ENCODE peak calls at places on chromosomes 13 and 19, in ten cellular contexts. D, M, V, I, B, U, R, F, E and H are unnamed samples. For H3K4me1, the result is how much of the 10 kb centered on the place peaks cover.

GRCh38 chr13:30810261-30810701 is 74.9 kb downstream of the ALOX5AP start:
- DNase-seq in I (no peak), E (no peak), M (no peak), D (peak), B (no peak), V (no peak), R (no peak), U (no peak), F (no peak), H (no peak)

GRCh38 chr19:56163097-56163496 is 12.7 kb upstream of the GALP start:
- DNase-seq in E (no peak), B (no peak), F (no peak), I (no peak), U (no peak), V (no peak), D (no peak), R (no peak), M (no peak), H (no peak)

GRCh38 chr13:107461751-107462150 is 753.6 kb downstream of the LIG4 start:
- DNase-seq in R (no peak), V (no peak), D (no peak), U (no peak), E (no peak), M (peak), B (no peak), I (no peak), F (no peak), H (no peak)

GRCh38 chr13:71017607-71018006 is 849.4 kb downstream of the DACH1 start:
- DNase-seq in E (no peak), D (no peak), U (no peak), I (no peak), M (no peak), R (no peak), F (no peak), V (no peak), B (no peak), H (no peak)

GRCh38 chr19:47225746-47226425 is 5.1 kb downstream of the BBC3 start:
- DNase-seq in R (peak), F (peak), I (no peak), D (peak), U (peak), M (peak), E (peak), B (peak), V (peak), H (peak)

GRCh38 chr19:438416-438958 is 22.3 kb downstream of the SHC2 start:
- DNase-seq in R (no peak), V (no peak), D (no peak), F (no peak), M (no peak), E (no peak), I (no peak), B (no peak), U (no peak), H (no peak)

GRCh38 chr13:110405597-110406450 is 98.7 kb downstream of the COL4A2 start:
- DNase-seq in U (no peak), F (no peak), R (no peak), V (no peak), I (no peak), B (no peak), E (no peak), M (peak), D (peak), H (no peak)

GRCh38 chr13:109309625-109310363 is 476.6 kb downstream of the IRS2 start:
- DNase-seq in B (no peak), I (no peak), V (no peak), F (no peak), U (no peak), D (no peak), R (no peak), E (no peak), M (no peak), H (no peak)

GRCh38 chr19:55305491-55305890 is 19.6 kb downstream of the TMEM150B start:
- DNase-seq in B (peak), R (peak), U (peak), E (no peak), V (no peak), F (peak), I (no peak), D (no peak), M (no peak), H (peak)

GRCh38 chr19:23071087-23071511 is 45.7 kb upstream of the ZNF730 start:
- DNase-seq in B (peak), F (peak), M (peak), V (no peak), R (no peak), D (no peak), U (no peak), E (no peak), I (no peak), H (peak)

GRCh38 chr13:89113744-89114143 is 1442.6 kb downstream of the SLITRK5 start:
- DNase-seq in I (no peak), D (no peak), V (no peak), F (no peak), U (no peak), M (no peak), B (no peak), E (no peak), R (no peak), H (no peak)

DNA sequence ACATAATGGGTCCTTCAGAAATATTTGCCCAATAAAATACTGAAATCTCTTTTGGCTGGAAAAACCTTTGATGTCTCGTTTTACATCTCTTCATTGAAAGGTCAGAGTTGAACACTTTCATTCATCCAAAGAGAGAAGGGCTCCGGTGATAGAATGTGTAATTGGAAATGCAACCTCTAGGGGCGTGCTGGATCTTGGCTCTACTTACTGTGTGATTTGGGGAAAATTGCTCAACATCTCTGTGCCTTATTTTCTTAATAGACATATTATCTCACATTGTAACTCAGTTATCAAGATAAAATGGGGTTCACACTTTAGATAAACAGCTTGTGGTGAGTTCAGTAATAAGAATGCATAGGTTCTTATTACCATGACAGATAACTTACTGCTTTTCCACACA is 1444.1 kb downstream of the SLITRK5 start:
- DNase-seq in F (no peak), M (no peak), D (no peak), R (no peak), V (no peak), I (no peak), U (no peak), B (peak), E (no peak), H (no peak)
- TF ChIP-seq CTCF in F (no peak), M (peak), D (no peak), R (no peak), V (no peak), I (peak), U (no peak), B (no peak), E (no peak), H (peak)

GRCh38 chr19:7706188-7706530 is 4.2 kb upstream of the FCER2 start:
- DNase-seq in I (no peak), D (no peak), F (no peak), M (no peak), E (no peak), V (no peak), R (no peak), B (no peak), U (no peak), H (no peak)
- H3K4me1 ChIP-seq in I (under half), D (under half), F (under half), M (under half), E (under half), V (under half), R (under half), B (under half), U (under half), H (under half)

DNA sequence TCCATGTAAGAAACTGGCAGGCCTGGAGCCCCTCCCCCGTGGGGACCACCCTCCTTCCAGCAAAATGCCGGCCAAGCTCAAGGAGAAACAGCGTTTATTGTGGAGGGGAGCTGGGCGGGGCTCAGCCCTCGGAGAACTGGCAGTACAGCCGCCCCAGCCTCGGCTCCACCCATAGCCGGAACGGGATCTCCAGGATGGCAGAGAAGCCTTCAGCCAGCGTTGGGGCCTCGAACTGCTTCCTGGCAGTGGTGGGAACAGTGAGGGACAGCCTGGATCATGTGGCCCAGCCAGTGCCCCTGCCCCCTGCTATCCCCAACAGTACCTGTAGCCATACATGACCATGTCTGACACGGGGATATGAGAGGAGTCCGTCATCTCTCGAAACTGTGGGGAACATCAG is 6.2 kb downstream of the PNKP start:
- DNase-seq in I (no peak), E (no peak), F (peak), B (peak), M (no peak), D (no peak), V (peak), R (peak), U (peak), H (no peak)
- H3K4me3 ChIP-seq in I (no peak), E (peak), F (no peak), B (no peak), M (no peak), D (no peak), V (no peak), R (no peak), U (no peak), H (no peak)

GRCh38 chr19:35249146-35249847 is 495 bp downstream of the LSR start:
- DNase-seq in U (no peak), E (no peak), D (no peak), M (no peak), I (no peak), R (peak), F (no peak), V (peak), B (no peak), H (no peak)

GRCh38 chr19:35248310-35249145 is at the start of gene LSR:
- DNase-seq in M (no peak), I (peak), F (peak), V (peak), U (no peak), R (peak), E (peak), B (no peak), D (peak), H (peak)

GRCh38 chr19:35249848-35250711 is 1.3 kb downstream of the LSR start:
- DNase-seq in R (no peak), U (no peak), D (no peak), M (no peak), V (no peak), I (no peak), F (no peak), E (no peak), B (no peak), H (no peak)

GRCh38 chr19:35246466-35247096 is 2.2 kb upstream of the LSR start:
- DNase-seq in I (no peak), U (no peak), E (no peak), R (no peak), F (no peak), M (no peak), D (no peak), V (no peak), B (no peak), H (no peak)

DNA sequence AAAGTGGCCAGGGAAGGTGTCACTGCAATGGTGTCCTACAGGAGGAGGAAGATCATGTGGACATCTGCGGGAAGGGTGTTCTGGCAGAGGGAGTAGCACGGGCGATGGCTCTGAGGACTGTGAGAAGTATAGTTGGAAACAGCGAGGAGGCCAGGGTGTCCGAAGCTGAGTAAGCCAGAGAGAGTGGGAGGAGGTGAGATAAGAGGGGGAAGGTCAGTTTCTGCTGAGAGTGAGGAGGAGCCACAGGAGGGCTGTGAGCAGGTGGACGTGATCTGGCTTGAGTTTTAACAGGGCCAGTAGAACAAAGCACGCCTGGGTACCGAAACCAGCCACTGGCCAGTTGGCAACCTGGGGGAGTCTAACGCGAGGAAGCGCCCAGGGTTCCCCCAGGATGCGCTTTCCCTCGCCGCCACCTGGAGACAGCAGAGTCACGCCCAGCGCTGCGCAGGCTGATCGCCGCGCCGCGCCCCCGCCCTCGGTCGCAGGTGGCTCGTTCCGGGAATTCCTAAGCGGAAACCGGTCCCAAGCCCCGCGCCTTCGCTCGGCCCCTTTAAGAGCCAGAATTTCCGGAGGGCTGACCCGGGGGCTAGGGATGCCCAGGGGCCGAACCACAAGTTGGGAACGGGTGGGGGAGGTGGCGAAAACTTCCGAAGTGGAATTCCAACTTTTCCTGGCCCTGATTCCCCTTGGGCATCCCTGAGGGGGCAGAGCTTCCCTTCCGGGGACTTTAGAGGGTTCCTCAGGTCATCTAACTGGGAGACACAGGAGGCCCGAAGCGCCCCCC is 1.1 kb upstream of the LSR start:
- DNase-seq in V (peak), R (peak), B (no peak), I (peak), M (no peak), D (peak), U (no peak), F (peak), E (peak), H (peak)
- TF ChIP-seq CTCF in V (peak), R (no peak), B (no peak), I (peak), M (no peak), D (peak), U (peak), F (peak), E (peak), H (peak)

DNA sequence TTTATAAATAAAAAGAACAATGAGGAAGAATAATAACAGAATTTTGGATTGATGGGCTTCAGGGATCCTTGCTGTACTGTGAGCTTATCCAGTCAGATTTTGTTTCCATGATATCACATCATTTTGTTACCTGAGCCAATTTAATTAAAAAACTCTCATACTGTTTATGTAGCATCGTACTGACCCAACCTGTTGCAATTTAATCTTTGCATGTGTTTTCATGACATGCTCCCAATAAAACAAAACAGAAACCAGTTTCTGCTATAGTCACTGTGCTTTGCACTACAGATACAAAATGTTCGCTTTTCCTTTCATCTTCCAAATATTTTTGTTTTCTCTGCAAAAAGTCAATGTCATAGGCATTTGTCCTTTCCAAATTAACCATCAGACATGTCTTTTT is 109.7 kb upstream of the RNF113B start:
- DNase-seq in V (no peak), I (no peak), D (no peak), U (no peak), B (no peak), M (no peak), R (no peak), F (no peak), E (no peak), H (no peak)
- H3K4me1 ChIP-seq in V (under half), I (under half), D (under half), U (under half), B (under half), M (under half), R (under half), F (under half), E (under half), H (under half)

DNA sequence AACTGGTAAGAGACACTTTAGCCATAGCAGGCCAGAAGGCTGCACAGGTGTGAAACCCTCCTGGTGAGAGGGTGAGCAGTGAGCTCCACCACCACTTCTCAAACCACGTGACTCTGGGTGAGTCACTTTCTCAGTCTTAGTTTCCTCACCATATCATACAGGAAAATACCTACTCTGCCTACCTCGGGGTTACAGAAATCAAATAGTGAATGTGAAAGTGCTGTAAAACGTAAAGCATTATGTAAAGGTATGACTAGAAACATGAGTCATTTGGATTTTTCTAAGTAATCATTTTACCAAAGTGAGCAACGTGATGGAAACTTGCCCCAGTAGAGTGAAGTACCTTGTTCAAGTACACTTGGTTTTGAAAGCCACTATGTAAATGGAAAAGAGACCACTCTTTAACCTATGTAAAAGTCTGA is 40.4 kb downstream of the USP12 start:
- DNase-seq in U (no peak), F (no peak), B (no peak), E (no peak), M (peak), V (no peak), R (no peak), I (peak), D (no peak), H (no peak)
- H3K4me3 ChIP-seq in U (no peak), F (no peak), B (no peak), E (no peak), M (no peak), V (no peak), R (no peak), I (no peak), D (no peak), H (no peak)

DNA sequence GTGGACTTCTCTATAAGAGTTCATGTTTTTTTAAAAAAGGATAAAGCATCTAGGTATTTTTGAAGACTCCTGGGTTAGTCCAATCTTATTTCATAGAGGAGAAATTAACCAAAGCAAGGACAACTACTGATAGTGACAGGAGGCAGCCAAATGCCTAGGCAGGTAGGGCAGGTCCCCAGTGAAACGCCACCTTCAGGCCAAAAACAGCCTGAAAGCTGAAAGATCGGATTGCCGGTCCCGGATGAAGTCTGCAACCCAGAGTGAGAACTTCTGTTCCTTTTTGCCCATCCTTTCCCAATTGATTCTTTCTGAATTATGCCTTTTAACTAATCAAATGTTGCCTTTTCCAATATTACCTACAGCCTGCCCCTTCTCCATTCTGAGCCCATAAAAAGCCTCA is 6.1 kb upstream of the GGACT start:
- DNase-seq in R (peak), V (peak), D (no peak), B (no peak), U (no peak), I (no peak), F (no peak), E (no peak), M (no peak), H (no peak)
- TF ChIP-seq CTCF in R (no peak), V (peak), D (no peak), B (peak), U (no peak), I (peak), F (no peak), E (no peak), M (peak), H (peak)

DNA sequence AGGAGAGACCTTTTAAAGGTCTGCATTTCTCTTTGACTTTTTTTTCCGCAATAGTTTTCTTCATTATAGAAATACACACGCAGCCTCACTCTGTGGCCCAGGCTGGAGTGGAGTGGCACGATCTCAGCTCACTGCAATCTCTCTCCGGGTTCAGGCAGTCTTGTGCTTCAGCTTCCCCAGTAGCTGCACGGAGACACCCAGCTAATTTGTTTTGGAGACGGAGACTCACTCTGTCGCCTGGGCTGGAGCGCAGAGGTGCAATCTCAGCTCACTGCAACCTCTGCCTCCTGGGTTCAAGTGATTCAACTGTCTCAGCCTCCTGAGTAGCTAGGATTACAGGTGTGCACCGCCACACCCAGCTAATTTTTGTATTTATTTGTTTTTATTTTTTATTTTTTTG is 11.7 kb upstream of the MKNK2 start:
- DNase-seq in V (no peak), M (no peak), E (no peak), B (no peak), R (no peak), I (no peak), U (no peak), D (no peak), F (no peak), H (no peak)
- H3K4me1 ChIP-seq in V (under half), M (under half), E (under half), B (under half), R (half or more), I (under half), U (half or more), D (under half), F (under half), H (under half)